ENCODE peak calls at places on chromosomes 3 and 15, in five cellular contexts. I is neuronal stem cell, U is IMR-90, T is H9, N is trophoblast cell. Z is an unnamed sample.

GRCh38 chr15:77375133-77375532 is 44.8 kb downstream of the PEAK1 start:
- DNase-seq in I (no peak), N (no peak), U (no peak), T (no peak), Z (no peak)

GRCh38 chr3:118949113-118949760 is 85.4 kb downstream of the IGSF11 start:
- DNase-seq in T (no peak), I (no peak), U (no peak), N (peak), Z (no peak)

GRCh38 chr15:52408823-52409222 is 113.2 kb upstream of the MYO5C start:
- DNase-seq in U (peak), N (peak), I (no peak), T (no peak), Z (no peak)

GRCh38 chr3:189664311-189664710 is 33.1 kb downstream of the TP63 start:
- DNase-seq in I (no peak), U (peak), N (peak), T (no peak), Z (peak)

GRCh38 chr3:6577584-6577983 is 283.3 kb upstream of the GRM7 start:
- DNase-seq in T (no peak), I (no peak), U (no peak), N (no peak), Z (no peak)

GRCh38 chr3:42394579-42395288 is 15.7 kb downstream of the LYZL4 start:
- DNase-seq in N (no peak), I (no peak), T (no peak), U (no peak), Z (no peak)

GRCh38 chr3:58801541-58801940 is 135.0 kb upstream of the FAM3D start:
- DNase-seq in U (no peak), N (no peak), I (no peak), T (no peak), Z (no peak)

GRCh38 chr3:167406876-167407492 is 26.9 kb upstream of the ZBBX start:
- DNase-seq in T (peak), U (peak), N (peak), I (peak), Z (peak)

GRCh38 chr3:120554727-120555660 is 41.1 kb upstream of the NDUFB4 start:
- DNase-seq in I (no peak), T (no peak), N (no peak), U (no peak), Z (no peak)

GRCh38 chr3:182370949-182371348 is 422.4 kb upstream of the ATP11B start:
- DNase-seq in N (no peak), U (no peak), T (no peak), I (no peak), Z (peak)

GRCh38 chr3:169082076-169082475 is 581.4 kb downstream of the MECOM start:
- DNase-seq in I (no peak), N (peak), T (no peak), U (no peak), Z (no peak)

GRCh38 chr3:13530241-13531009 is 18.5 kb upstream of the FBLN2 start:
- DNase-seq in I (no peak), U (no peak), T (no peak), N (peak), Z (no peak)

GRCh38 chr3:13526626-13526949 is 22.3 kb upstream of the FBLN2 start:
- DNase-seq in N (no peak), I (no peak), T (no peak), U (no peak), Z (no peak)

GRCh38 chr3:13532085-13532484 is 16.8 kb upstream of the FBLN2 start:
- DNase-seq in T (no peak), U (no peak), N (no peak), I (no peak), Z (no peak)

GRCh38 chr3:13528217-13528801 is 20.6 kb upstream of the FBLN2 start:
- DNase-seq in T (peak), I (peak), N (peak), U (no peak), Z (peak)

GRCh38 chr3:13529196-13529975 is 19.5 kb upstream of the FBLN2 start:
- DNase-seq in T (no peak), U (no peak), I (no peak), N (no peak), Z (no peak)
- H2AK5ac ChIP-seq in T (no peak), U (no peak), I (peak), N (no peak), Z (no peak)

GRCh38 chr3:126878664-126879063 is 104.3 kb upstream of the PLXNA1 start:
- DNase-seq in N (no peak), T (no peak), I (no peak), U (no peak), Z (no peak)

GRCh38 chr3:126867526-126868200 is 115.3 kb upstream of the PLXNA1 start:
- DNase-seq in N (peak), I (no peak), U (no peak), T (no peak), Z (no peak)

GRCh38 chr3:126870608-126871210 is 112.2 kb upstream of the PLXNA1 start:
- DNase-seq in I (no peak), T (no peak), U (peak), N (no peak), Z (no peak)

GRCh38 chr3:126873416-126873815 is 109.5 kb upstream of the PLXNA1 start:
- DNase-seq in U (no peak), N (no peak), T (no peak), I (no peak), Z (no peak)

DNA sequence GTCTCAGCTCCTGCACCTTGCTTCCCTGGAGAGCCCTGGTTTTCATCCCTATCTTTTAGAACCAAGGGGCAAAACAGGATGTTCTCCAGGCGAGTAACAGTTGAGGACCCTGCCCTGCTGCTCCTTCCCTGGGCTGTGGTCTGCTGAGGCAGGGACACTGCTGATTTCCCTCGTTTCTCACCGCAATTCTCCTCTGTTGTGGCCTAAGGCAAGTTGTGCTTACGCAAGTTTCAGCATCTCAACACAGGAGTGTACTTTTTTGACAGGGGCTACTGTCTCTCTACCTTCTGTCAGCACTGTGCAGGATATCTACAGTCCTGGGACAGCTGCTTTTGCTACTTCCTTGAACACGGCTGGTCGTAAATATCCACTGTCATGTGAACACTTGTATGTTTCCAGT is 110.2 kb upstream of the PLXNA1 start:
- DNase-seq in I (no peak), U (no peak), T (no peak), N (no peak), Z (peak)
- H2BK5ac ChIP-seq in I (no peak), U (no peak), T (no peak), N (no peak), Z (no peak)

DNA sequence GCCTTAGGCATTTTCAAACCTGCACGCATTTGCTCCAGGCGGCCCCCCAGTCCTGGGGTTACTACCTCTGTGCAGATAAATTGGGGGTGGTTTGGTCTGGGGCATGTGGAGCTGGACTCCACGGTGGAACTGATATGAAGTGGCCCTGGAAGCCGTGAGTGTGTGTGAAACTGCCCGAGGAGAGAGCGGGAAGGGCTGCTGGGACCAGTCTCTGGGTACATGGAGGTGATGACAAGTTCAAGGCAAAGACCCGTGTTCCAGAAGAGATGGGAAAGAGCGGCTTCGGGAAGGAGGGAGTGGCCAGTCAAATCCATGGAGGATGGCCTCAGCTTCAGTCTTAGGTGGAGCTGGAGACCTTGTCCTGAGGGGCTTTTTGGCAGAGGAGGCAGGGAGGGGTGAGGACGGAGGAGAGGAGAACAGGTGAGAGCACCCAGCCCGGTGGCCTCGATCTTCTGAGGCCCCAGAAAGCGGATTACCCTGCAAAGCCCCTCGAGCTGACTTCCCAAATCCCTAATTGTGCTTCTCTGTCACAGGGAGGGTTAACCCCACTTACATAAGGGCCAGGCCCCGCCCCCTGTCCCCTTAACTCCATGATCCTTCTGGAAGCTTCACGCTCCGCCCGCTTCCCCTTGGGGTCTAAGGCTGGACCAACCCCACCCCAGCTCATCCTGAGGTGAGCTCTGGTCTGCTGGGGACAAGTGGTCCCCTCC is 1.9 kb upstream of the NR2E3 start:
- DNase-seq in T (no peak), N (no peak), U (no peak), I (no peak), Z (no peak)
- H2AK5ac ChIP-seq in T (no peak), N (no peak), U (no peak), I (peak), Z (peak)

DNA sequence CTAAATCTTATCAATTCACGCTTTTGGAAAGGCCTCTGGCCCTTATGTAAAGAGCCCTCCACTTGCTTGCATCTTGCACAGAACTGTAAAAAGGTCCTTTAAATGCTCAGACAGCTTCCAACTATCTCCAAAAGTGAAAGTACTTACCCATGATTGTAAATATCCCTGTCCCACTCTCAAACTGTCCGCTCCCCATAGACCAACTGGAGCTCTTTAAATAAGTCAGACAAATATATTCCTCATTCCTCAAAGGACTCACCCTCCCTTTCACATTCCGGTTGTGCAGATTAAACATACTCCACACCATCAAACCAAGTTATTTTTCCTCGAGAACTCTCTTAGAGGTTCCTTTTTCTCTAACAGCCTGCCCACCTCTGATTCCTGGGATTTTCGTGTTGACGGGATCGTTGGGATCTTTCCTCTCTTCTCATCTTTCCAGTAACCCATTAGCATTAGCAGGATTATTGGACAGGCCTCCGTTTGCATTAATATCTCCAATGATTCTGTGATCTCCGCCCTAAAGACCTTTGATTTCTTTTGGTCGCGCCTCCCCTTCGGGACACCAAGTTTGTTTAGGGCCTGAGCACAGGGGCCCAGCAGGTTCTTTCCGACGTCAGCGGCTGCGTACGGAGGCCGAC is 784 bp downstream of the GOLGB1 start:
- DNase-seq in T (no peak), N (peak), U (peak), I (no peak), Z (peak)
- H2BK5ac ChIP-seq in T (no peak), N (peak), U (peak), I (peak), Z (peak)

GRCh38 chr3:101685870-101686307 is 629 bp downstream of the RPL24 start:
- DNase-seq in N (no peak), I (no peak), T (no peak), U (no peak), Z (no peak)
- H2AK5ac ChIP-seq in N (peak), I (no peak), T (no peak), U (peak), Z (peak)

DNA sequence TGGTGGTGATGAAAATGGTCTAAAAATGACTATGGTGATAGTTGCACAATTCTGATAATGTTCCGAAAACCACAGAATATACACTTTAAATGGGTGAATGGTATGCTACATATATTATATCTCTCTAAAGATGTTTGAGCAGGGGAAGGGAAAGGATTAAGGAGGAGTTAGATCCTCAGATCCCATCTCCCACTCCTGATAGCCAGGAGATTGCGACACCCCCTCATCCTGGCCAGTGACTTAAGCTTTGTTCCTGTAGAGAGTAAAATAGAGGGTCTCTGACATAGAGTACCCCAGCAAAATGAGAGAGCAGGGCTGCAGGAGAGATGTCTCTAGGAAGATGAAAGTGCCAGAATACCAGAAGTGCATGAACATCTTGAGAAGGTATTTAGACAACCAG is 984.8 kb downstream of the FHIT start:
- DNase-seq in I (no peak), N (no peak), T (no peak), U (no peak), Z (no peak)
- H2BK5ac ChIP-seq in I (no peak), N (no peak), T (no peak), U (no peak), Z (no peak)

DNA sequence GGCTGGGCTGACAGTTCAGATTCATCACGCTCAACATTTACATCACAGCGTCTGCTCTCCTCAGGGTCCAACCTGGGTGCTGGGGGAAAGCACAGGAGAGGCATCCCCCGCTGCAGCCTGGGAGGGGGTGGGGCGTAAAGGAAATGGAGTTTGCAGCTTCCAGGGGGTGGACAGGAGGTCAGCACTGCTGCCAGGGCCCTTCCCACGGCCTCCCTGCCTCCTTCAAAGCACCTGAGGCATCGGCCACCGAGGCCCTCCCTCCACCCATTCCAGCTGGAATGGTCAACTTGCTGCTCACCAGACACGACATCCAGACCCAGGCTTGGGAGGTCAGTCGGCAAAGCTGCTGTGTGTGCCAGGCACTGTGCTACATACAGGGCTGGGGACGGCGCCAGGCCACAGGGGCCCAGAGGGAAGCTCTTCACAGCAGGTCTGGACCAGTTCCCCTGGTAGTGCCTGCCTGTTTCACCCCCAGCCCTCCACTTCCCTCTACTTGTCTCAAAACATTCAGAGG is 120.8 kb downstream of the ANP32A start:
- DNase-seq in N (no peak), U (no peak), T (no peak), I (no peak), Z (no peak)
- H2AK5ac ChIP-seq in N (no peak), U (no peak), T (no peak), I (peak), Z (peak)

GRCh38 chr3:12946134-12946533 is 104.8 kb upstream of the RPL32 start:
- DNase-seq in N (no peak), I (no peak), T (no peak), U (no peak), Z (no peak)

GRCh38 chr3:12946661-12947316 is 105.4 kb upstream of the RPL32 start:
- DNase-seq in U (no peak), N (no peak), I (no peak), T (no peak), Z (no peak)

GRCh38 chr3:12944413-12944812 is 103.0 kb upstream of the RPL32 start:
- DNase-seq in T (no peak), U (no peak), N (no peak), I (no peak), Z (no peak)

GRCh38 chr3:12943124-12944021 is 102.0 kb upstream of the RPL32 start:
- DNase-seq in T (no peak), U (no peak), N (no peak), I (no peak), Z (no peak)

GRCh38 chr3:12944849-12945248 is 103.5 kb upstream of the RPL32 start:
- DNase-seq in N (peak), T (no peak), U (no peak), I (no peak), Z (no peak)
- H2BK5ac ChIP-seq in N (no peak), T (no peak), U (no peak), I (no peak), Z (no peak)

DNA sequence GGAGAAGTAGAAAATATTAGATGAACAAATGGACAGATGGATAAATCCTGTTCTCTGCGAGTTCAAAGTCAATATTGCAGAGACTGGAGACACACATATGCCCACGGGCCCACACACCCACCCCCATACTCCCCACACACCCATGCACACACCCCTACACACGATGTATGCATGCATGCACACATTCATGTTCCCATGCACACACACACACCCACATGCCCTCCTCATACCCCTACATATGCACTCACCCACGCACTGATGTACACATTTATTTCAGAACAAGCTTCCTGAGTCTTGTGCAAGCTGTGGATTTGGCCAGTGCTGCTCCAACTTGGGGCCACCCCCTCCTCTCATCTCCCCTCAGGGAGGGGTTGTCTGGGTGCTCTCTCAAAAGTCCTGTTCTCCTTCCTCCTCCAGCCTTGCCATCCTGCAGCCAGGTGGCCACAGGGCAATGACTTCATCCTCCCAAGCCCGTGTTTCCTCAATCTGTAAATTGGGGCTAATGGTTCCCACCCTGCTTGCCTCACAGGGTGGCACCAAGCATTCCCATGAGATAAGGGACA is 16.4 kb downstream of the MAPKAPK3 start:
- DNase-seq in N (no peak), T (no peak), I (no peak), U (no peak), Z (no peak)
- H2AK5ac ChIP-seq in N (no peak), T (no peak), I (no peak), U (no peak), Z (no peak)

GRCh38 chr3:128400683-128401082 is 66.0 kb downstream of the DNAJB8 start:
- DNase-seq in T (no peak), I (peak), N (no peak), U (no peak), Z (no peak)

GRCh38 chr3:128397484-128397883 is 69.2 kb downstream of the DNAJB8 start:
- DNase-seq in U (no peak), I (no peak), T (no peak), N (no peak), Z (no peak)

GRCh38 chr3:128398586-128398985 is 68.1 kb downstream of the DNAJB8 start:
- DNase-seq in I (no peak), N (no peak), T (no peak), U (no peak), Z (no peak)

GRCh38 chr3:128402319-128402718 is 64.4 kb downstream of the DNAJB8 start:
- DNase-seq in I (no peak), T (no peak), U (no peak), N (no peak), Z (no peak)

GRCh38 chr3:128399221-128399915 is 67.3 kb downstream of the DNAJB8 start:
- DNase-seq in T (no peak), I (no peak), U (no peak), N (no peak), Z (no peak)
- H2BK5ac ChIP-seq in T (no peak), I (peak), U (no peak), N (no peak), Z (no peak)

Z was measured in mesenchymal stem cell.